ENCODE peak calls at places on chromosome 16, in six cellular contexts. N is hypothalamus, B is NCI-H1092 treated with DMSO at 0.1 percent for 48 hours, K is A549, L is BE2C, O is mammary epithelial cell. Z is an unnamed sample.

GRCh38 chr16:4184038-4184702 is 57.7 kb downstream of the SRL start:
- DNase-seq in K (no peak), O (no peak), L (no peak), N (no peak), B (no peak), Z (no peak)

GRCh38 chr16:69204106-69204655 is 17.2 kb downstream of the SNTB2 start:
- DNase-seq in K (no peak), L (no peak), B (no peak), O (no peak), N (no peak), Z (no peak)

GRCh38 chr16:57531253-57531575 is 5.2 kb downstream of the CCDC102A start:
- DNase-seq in K (no peak), N (no peak), O (no peak), L (no peak), B (no peak), Z (no peak)

GRCh38 chr16:50671644-50672260 is 9.4 kb downstream of the SNX20 start:
- DNase-seq in O (peak), L (peak), K (peak), B (no peak), N (no peak), Z (no peak)

GRCh38 chr16:86209202-86209601 is 301.1 kb upstream of the FOXF1 start:
- DNase-seq in N (no peak), K (no peak), O (no peak), B (no peak), L (no peak), Z (no peak)

GRCh38 chr16:64823676-64824075 is 298.2 kb downstream of the CDH11 start:
- DNase-seq in N (no peak), B (no peak), K (no peak), O (no peak), L (no peak), Z (no peak)

GRCh38 chr16:72501739-72502653 is 330.0 kb upstream of the PMFBP1 start:
- DNase-seq in N (peak), O (peak), B (peak), L (peak), K (peak), Z (peak)

GRCh38 chr16:67482260-67482924 is 955 bp downstream of the AGRP start:
- DNase-seq in N (no peak), K (no peak), B (no peak), O (no peak), L (no peak), Z (no peak)

GRCh38 chr16:87132361-87133014 is 184.7 kb downstream of the C16orf95 start:
- DNase-seq in L (no peak), B (no peak), N (no peak), K (no peak), O (peak), Z (no peak)

GRCh38 chr16:68646948-68647659 is 2.0 kb downstream of the CDH3 start:
- DNase-seq in L (no peak), O (peak), K (no peak), B (no peak), N (no peak), Z (no peak)

GRCh38 chr16:72788269-72788809 is 259.6 kb downstream of the ZFHX3 start:
- DNase-seq in L (no peak), O (no peak), N (no peak), B (no peak), K (no peak), Z (no peak)

GRCh38 chr16:30656388-30656787 is 1.8 kb upstream of the FBRS start:
- DNase-seq in L (no peak), K (no peak), B (no peak), O (no peak), N (no peak), Z (no peak)

GRCh38 chr16:27760845-27761176 is 210.9 kb downstream of the KATNIP start:
- DNase-seq in O (no peak), N (no peak), B (no peak), L (no peak), K (no peak), Z (no peak)

GRCh38 chr16:67516296-67517177 is 12.1 kb upstream of the RIPOR1 start:
- DNase-seq in O (no peak), L (no peak), N (no peak), K (peak), B (no peak), Z (peak)

GRCh38 chr16:85688586-85689284 is at the start of gene GINS2:
- DNase-seq in K (peak), N (peak), B (peak), O (peak), L (peak), Z (peak)

Z was measured in Caki2.